ENCODE peak calls at places on chromosomes 3 and 15, in ten cellular contexts. H is transverse colon; G is bronchial epithelial cell; B is endothelial cell; K is AG04450; O is activated CD8-positive, alpha-beta T cell treated with anti-CD3 and anti-CD28 coated beads for 36 hours; P is Caco-2; N is cardiac muscle cell; U is fibroblast of villous mesenchyme; F is H9. E is an unnamed sample.

GRCh38 chr15:77481670-77482069 is 61.0 kb downstream of the HMG20A start:
- DNase-seq in N (no peak), P (no peak), B (no peak), F (no peak), K (no peak), G (peak; percentile 60), U (peak; percentile 37), O (no peak), H (no peak), E (no peak)

GRCh38 chr3:129992781-129993180 is 18.3 kb downstream of the TRH start:
- DNase-seq in H (no peak), U (peak; percentile 5), G (no peak), N (peak; percentile 45), P (no peak), K (no peak), O (no peak), F (peak; percentile 47), B (peak; percentile 31), E (no peak)

GRCh38 chr15:36126194-36126593 is 453.2 kb upstream of the CDIN1 start:
- DNase-seq in U (no peak), G (no peak), K (no peak), H (no peak), O (no peak), B (no peak), P (no peak), N (no peak), F (no peak), E (no peak)

GRCh38 chr15:57509965-57510364 is 81.7 kb upstream of the MYZAP start:
- DNase-seq in P (no peak), H (no peak), B (no peak), F (no peak), G (no peak), U (no peak), O (no peak), K (no peak), N (no peak), E (no peak)

GRCh38 chr15:96268421-96269204 is 61.9 kb upstream of the NR2F2 start:
- DNase-seq in U (peak; percentile 62), K (no peak), P (no peak), O (no peak), F (no peak), H (no peak), G (peak; percentile 80), B (no peak), N (no peak), E (peak; percentile 33)

GRCh38 chr3:45241206-45241605 is 15.1 kb upstream of the TMEM158 start:
- DNase-seq in N (no peak), K (no peak), G (no peak), F (no peak), H (no peak), U (no peak), B (no peak), O (no peak), P (no peak), E (no peak)

GRCh38 chr3:185175370-185175987 is 22.6 kb upstream of the C3orf70 start:
- DNase-seq in F (peak; percentile 52), H (peak; percentile 83), N (peak; percentile 60), O (no peak), P (peak; percentile 79), K (no peak), B (peak; percentile 14), U (peak; percentile 62), G (no peak), E (no peak)

GRCh38 chr3:155391583-155391982 is 98.1 kb upstream of the STRIT1 start:
- DNase-seq in K (no peak), O (no peak), F (no peak), G (peak; percentile 75), P (no peak), B (no peak), N (no peak), H (peak; percentile 8), U (peak; percentile 85), E (peak; percentile 42)

GRCh38 chr3:71489315-71489761 is 94.2 kb downstream of the FOXP1 start:
- DNase-seq in G (no peak), B (no peak), F (no peak), N (no peak), U (no peak), O (peak; percentile 40), H (no peak), K (no peak), P (no peak), E (no peak)
- TF ChIP-seq CTCF in G (no peak), B (no peak), F (no peak), N (no peak), U (no peak), O (peak; percentile 61), H (no peak), K (no peak), P (no peak), E (no peak)

DNA sequence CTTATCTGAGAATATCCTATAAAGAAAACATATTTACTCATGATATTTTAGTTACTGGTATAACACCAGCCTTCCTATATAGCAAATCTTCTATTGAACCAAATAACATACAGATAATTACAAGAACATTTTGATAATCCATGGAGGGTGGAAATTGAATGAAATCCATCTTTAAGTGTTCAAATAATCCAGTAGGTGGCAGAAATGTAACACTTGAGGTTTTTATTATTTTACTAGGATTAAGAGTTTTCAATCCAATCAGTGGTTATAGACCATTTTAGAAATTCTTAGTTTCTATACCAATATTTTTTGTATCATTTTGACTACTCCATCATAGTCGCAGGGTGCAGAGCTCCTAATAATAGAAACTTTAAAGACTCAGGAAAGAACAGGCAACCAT is 101.9 kb upstream of the KCNH8 start:
- DNase-seq in K (no peak), P (no peak), B (no peak), F (no peak), H (no peak), N (no peak), G (no peak), O (no peak), U (no peak), E (no peak)
- TF ChIP-seq CTCF in K (no peak), P (peak; percentile 17), B (no peak), F (peak; percentile 36), H (no peak), N (no peak), G (no peak), O (no peak), U (no peak), E (peak; percentile 43)

GRCh38 chr3:52106951-52107611 is 47.1 kb downstream of the POC1A start:
- DNase-seq in G (peak; percentile 90), B (no peak), U (no peak), P (no peak), K (no peak), H (no peak), O (no peak), N (no peak), F (no peak), E (peak; percentile 81)

GRCh38 chr3:52109556-52110380 is 44.5 kb downstream of the POC1A start:
- DNase-seq in U (peak; percentile 20), K (no peak), P (no peak), O (no peak), F (no peak), B (no peak), H (no peak), N (no peak), G (no peak), E (no peak)

GRCh38 chr3:52108302-52109232 is 45.7 kb downstream of the POC1A start:
- DNase-seq in F (peak; percentile 60), B (no peak), H (no peak), K (no peak), N (peak; percentile 80), O (no peak), P (no peak), G (no peak), U (peak; percentile 68), E (no peak)

GRCh38 chr3:52112056-52112455 is 42.2 kb downstream of the POC1A start:
- DNase-seq in N (no peak), G (no peak), U (no peak), K (no peak), P (no peak), F (no peak), B (no peak), H (no peak), O (no peak), E (no peak)

GRCh38 chr3:52110502-52110901 is 43.7 kb downstream of the POC1A start:
- DNase-seq in K (no peak), B (no peak), N (peak; percentile 68), F (no peak), U (no peak), G (no peak), P (no peak), O (no peak), H (no peak), E (no peak)
- TF ChIP-seq CTCF in K (no peak), B (no peak), N (no peak), F (no peak), U (no peak), G (no peak), P (no peak), O (no peak), H (no peak), E (no peak)

GRCh38 chr3:123066599-123066895 is 278 bp upstream of the PDIA5 start:
- DNase-seq in H (no peak), K (no peak), U (no peak), P (no peak), O (no peak), B (no peak), N (no peak), F (no peak), G (no peak), E (no peak)

GRCh38 chr3:123066896-123067688 is at the start of gene PDIA5:
- DNase-seq in B (peak; percentile 85), N (peak; percentile 94), U (peak; percentile 92), F (peak; percentile 95), K (peak; percentile 66), H (peak; percentile 92), G (peak; percentile 80), P (peak; percentile 93), O (peak; percentile 83), E (peak; percentile 77)

GRCh38 chr3:123069021-123069381 is 2.2 kb downstream of the PDIA5 start:
- DNase-seq in H (no peak), O (no peak), P (no peak), B (no peak), G (no peak), U (no peak), N (no peak), K (no peak), F (no peak), E (no peak)

GRCh38 chr3:123067689-123068226 is 933 bp downstream of the PDIA5 start:
- DNase-seq in O (peak; percentile 55), G (no peak), K (no peak), N (no peak), F (no peak), P (no peak), U (peak; percentile 21), B (no peak), H (no peak), E (no peak)

DNA sequence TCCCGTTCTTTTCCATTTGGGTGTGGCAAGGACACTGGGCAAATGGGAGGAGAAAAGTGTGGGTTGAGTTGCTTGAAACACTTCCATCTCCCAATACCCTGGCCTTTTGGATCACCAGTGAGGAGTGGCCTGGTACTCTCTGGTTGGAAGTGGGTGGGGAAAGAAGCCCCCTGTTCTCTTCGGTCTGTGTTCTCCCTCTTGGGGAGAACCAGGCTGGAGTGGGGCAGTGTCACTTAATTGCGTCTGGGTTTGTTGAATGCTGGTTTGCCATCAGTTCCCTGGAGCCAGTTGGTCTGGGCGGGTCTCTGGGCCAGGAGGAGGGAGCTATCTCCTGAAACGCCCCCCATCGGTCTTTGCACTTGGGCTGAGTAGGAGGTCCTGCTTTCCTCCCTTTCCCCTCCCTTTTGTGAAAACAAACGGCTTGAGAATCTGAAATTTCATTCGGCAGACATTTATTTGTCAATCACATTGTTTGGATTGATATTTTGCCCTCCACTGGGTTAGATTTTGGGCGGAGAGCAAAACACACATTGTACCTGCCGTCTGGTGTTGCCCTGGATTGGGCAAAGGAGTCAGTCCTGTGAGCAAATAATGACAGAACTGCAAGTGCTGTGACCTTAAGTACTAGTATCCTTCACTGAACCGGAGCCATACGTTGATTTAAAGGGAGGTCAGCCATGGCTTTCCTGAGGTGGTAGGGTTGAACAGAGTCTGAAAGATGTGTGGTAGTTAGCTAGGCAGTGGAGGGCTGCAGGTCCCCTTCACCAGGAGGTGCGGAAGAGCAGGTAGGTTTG is 1.6 kb downstream of the PDIA5 start:
- DNase-seq in O (no peak), B (no peak), P (no peak), K (no peak), H (no peak), U (peak; percentile 57), G (no peak), N (no peak), F (peak; percentile 76), E (no peak)
- TF ChIP-seq CTCF in O (no peak), B (no peak), P (no peak), K (no peak), H (no peak), U (no peak), G (no peak), N (no peak), F (no peak), E (no peak)